ENCODE peak calls at places on chromosomes 5 and 9, in five cellular contexts. F, M, R, I and E are unnamed samples.

GRCh38 chr5:9829621-9830020 is 199.5 kb upstream of the TAS2R1 start:
- DNase-seq in R (no peak), I (no peak), M (no peak), F (no peak), E (no peak)

GRCh38 chr5:58985311-58985710 is 402.4 kb downstream of the RAB3C start:
- DNase-seq in F (no peak), R (no peak), M (no peak), I (no peak), E (no peak)

GRCh38 chr5:31280210-31280609 is 86.7 kb downstream of the CDH6 start:
- DNase-seq in R (no peak), F (no peak), I (no peak), M (no peak), E (no peak)

GRCh38 chr5:78778538-78778937 is 130.0 kb upstream of the LHFPL2 start:
- DNase-seq in M (no peak), I (no peak), F (no peak), R (no peak), E (no peak)

GRCh38 chr5:386432-387341 is 56.3 kb upstream of the EXOC3 start:
- DNase-seq in I (peak; percentile 2), F (no peak), R (peak; percentile 40), M (no peak), E (peak; percentile 82)

GRCh38 chr5:159123189-159123588 is 23.5 kb upstream of the EBF1 start:
- DNase-seq in R (no peak), F (no peak), I (no peak), M (no peak), E (no peak)

GRCh38 chr9:38329980-38330379 is 62.5 kb upstream of the ALDH1B1 start:
- DNase-seq in R (no peak), I (no peak), F (no peak), M (no peak), E (no peak)

GRCh38 chr5:66354407-66354806 is 210.3 kb downstream of the SREK1 start:
- DNase-seq in R (no peak), I (no peak), F (no peak), M (no peak), E (no peak)

GRCh38 chr5:1933364-1934055 is 50.8 kb upstream of the IRX4 start:
- DNase-seq in F (no peak), I (no peak), M (peak; percentile 46), R (no peak), E (no peak)

GRCh38 chr5:180593446-180594206 is 2.3 kb upstream of the SCGB3A1 start:
- DNase-seq in F (no peak), M (no peak), I (no peak), R (no peak), E (no peak)

GRCh38 chr5:53820802-53821171 is 260.3 kb downstream of the NDUFS4 start:
- DNase-seq in M (no peak), F (no peak), I (no peak), R (no peak), E (no peak)

GRCh38 chr9:389159-389558 is 174.5 kb downstream of the DOCK8 start:
- DNase-seq in M (no peak), I (no peak), F (no peak), R (no peak), E (no peak)

GRCh38 chr9:34493972-34494535 is 28.7 kb downstream of the ENHO start:
- DNase-seq in M (peak; percentile 47), F (peak; percentile 20), I (no peak), R (no peak), E (no peak)

GRCh38 chr5:149030392-149030791 is 32.5 kb downstream of the SH3TC2 start:
- DNase-seq in F (no peak), I (no peak), M (no peak), R (no peak), E (peak; percentile 89)

GRCh38 chr9:21265421-21266189 is 25.8 kb upstream of the IFNA14 start:
- DNase-seq in F (no peak), R (no peak), M (no peak), I (peak; percentile 26), E (no peak)

GRCh38 chr5:130198927-130199326 is 294.7 kb downstream of the CHSY3 start:
- DNase-seq in F (no peak), R (no peak), I (no peak), M (no peak), E (no peak)

GRCh38 chr5:96743065-96743768 is 64.5 kb downstream of the ERAP1 start:
- DNase-seq in I (no peak), M (peak; percentile 64), R (no peak), F (no peak), E (no peak)

GRCh38 chr9:70259512-70259802 is 679 bp downstream of the SMC5 start:
- DNase-seq in I (no peak), F (no peak), M (no peak), R (peak; percentile 62), E (no peak)

GRCh38 chr5:15499528-15500325 is at the start of gene FBXL7:
- DNase-seq in F (peak; percentile 55), M (no peak), I (peak; percentile 78), R (peak; percentile 82), E (peak; percentile 74)

GRCh38 chr9:118595719-118596305 is 773.4 kb downstream of the BRINP1 start:
- DNase-seq in M (no peak), F (peak; percentile 7), R (no peak), I (peak; percentile 5), E (no peak)

GRCh38 chr5:178403351-178403750 is 170.7 kb upstream of the PHYKPL start:
- DNase-seq in F (no peak), R (peak; percentile 27), M (no peak), I (no peak), E (no peak)

GRCh38 chr5:178394074-178394473 is 161.5 kb upstream of the PHYKPL start:
- DNase-seq in R (peak; percentile 46), M (no peak), F (no peak), I (no peak), E (no peak)

GRCh38 chr5:178399723-178400115 is 167.1 kb upstream of the PHYKPL start:
- DNase-seq in F (no peak), I (no peak), R (peak; percentile 45), M (no peak), E (no peak)

GRCh38 chr5:178403956-178404600 is 171.5 kb upstream of the PHYKPL start:
- DNase-seq in R (peak; percentile 16), F (no peak), M (no peak), I (no peak), E (no peak)

DNA sequence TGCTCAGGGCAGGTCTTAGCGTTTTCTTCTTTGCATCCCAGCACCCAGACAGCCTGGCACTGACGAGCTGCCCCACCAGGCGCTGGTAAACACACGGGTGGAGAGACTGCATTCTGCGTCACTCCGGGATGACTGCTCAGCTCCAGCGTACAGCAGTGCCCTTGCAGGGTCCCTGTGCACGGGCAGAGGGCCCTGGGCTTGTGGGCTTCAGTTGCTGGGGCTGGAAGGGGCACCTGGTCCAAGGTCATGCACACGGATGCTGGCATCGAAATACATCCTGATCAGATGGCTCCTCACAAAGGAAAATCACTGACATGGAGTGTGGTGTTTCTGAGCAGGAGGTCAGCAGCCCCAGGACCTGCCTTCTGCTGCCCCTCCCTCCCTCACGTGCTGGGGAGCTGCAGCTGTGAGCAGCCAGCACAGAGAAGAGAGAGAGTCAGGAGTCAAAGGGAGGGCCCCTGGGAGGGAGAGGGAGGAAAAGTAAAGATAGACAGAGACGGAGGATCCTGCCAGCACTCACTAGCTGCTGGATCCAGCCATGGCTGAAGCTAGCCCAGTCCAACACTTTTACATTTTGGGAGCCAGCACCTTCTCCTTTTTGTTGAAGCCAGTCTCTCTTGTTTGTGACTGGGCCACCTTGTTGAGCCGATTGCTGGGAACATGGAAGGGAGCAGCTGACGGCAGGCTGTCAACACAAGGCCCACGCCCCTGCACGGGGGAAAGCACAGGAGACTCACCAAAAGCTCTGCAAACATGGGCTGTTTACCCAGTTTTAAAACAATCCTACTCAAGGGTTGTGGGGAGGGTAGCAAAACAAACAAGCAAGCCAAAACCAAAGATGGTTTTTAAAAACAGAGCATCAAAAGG is 166.5 kb upstream of the PHYKPL start:
- DNase-seq in I (no peak), M (no peak), F (no peak), R (peak; percentile 41), E (no peak)
- TF ChIP-seq POLR2AphosphoS5 in I (no peak), M (no peak), F (no peak), R (no peak), E (no peak)

GRCh38 chr9:129247285-129248153 is 69.5 kb upstream of the IER5L start:
- DNase-seq in F (no peak), I (no peak), R (no peak), M (no peak), E (no peak)
- H3K4me3 ChIP-seq in F (no peak overlapping the region), I (no peak overlapping the region), R (no peak overlapping the region), M (no peak overlapping the region), E (no peak overlapping the region)

DNA sequence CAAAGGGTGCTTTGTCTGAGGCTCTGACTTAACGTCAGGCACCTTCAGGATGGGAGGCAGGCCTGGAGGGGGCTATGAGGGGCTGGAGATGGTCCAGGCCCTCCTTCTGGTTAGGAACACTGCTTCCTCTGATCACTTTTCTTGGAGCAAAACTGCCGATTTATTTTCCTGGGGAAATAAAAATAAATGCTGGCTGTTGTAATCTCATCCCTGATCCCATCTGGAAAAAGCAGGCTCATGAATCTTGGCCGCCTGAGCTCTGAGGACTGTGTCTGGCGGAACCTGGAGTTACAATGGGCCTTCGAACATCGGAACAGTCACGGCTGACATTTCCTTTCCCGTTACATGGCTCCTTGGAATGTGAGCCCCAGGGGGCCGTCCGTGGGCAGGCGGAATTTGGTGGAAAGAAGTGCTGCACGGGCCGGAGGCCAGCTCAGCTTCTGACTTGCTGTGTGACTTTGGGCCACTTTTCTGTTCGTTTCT is 157.8 kb downstream of the RGS3 start:
- DNase-seq in R (peak; percentile 88), F (peak; percentile 25), I (no peak), M (no peak), E (no peak)
- TF ChIP-seq POLR2AphosphoS5 in R (peak; percentile 81), F (peak; percentile 64), I (peak; percentile 27), M (no peak), E (peak; percentile 62)

GRCh38 chr9:136054146-136054545 is 40.9 kb downstream of the NACC2 start:
- DNase-seq in F (no peak), R (no peak), M (no peak), I (no peak), E (no peak)

GRCh38 chr9:136052433-136052880 is 42.6 kb downstream of the NACC2 start:
- DNase-seq in R (no peak), I (no peak), F (no peak), M (no peak), E (no peak)

GRCh38 chr9:136051568-136052432 is 43.3 kb downstream of the NACC2 start:
- DNase-seq in F (peak; percentile 84), R (no peak), I (peak; percentile 90), M (no peak), E (peak; percentile 92)

GRCh38 chr9:136053757-136054142 is 41.3 kb downstream of the NACC2 start:
- DNase-seq in R (no peak), M (no peak), F (no peak), I (no peak), E (no peak)

DNA sequence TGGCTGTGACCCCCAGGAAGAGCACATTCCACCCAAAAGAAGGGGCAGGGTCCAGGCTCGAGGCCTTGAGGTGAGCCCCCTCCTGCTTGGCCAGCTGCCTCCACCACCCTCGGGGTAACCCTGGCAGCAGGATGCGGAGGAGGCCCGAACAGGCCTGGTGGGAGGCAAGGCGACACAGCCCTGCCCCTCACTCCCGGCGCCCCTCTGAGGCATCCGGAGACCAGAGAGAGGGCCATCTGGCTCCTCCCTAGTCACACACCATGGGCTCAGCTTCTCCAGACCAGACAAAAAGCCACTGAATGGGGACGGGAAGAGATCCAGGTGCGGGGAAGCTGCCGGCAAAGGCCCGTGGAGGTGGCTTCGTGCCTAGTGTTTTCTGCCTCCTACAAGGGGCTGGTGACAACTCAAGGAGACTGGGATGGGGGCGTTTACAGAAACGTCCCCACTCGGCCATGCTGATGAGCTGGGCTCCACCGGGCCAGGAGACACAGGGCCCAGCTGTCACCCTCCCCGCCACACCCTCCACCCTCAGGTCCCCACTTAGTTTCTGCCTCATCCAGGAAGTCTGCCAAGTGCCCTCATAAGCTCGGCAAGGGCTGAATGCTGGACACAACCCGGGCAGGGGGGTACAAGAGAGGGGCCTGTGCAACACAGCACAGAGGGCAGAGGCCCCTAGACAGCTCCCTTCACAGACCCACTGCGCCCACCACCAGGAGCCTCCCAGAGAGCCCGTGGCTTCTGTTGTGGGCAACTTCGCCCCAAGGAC is 41.9 kb downstream of the NACC2 start:
- DNase-seq in I (no peak), M (no peak), F (no peak), R (no peak), E (no peak)
- H3K4me3 ChIP-seq in I (peak overlapping the region; percentile 58), M (no peak overlapping the region), F (peak overlapping the region; percentile 47), R (peak overlapping the region; percentile 65), E (peak overlapping the region; percentile 61)